ENCODE peak calls at places on chromosomes 13 and 19, in six cellular contexts. H is A549, Y is K562, B is HepG2, J is SK-N-SH, L is GM12878. O is an unnamed sample.

GRCh38 chr13:22000191-22000590 is 329.3 kb downstream of the FGF9 start:
- DNase-seq in H (no peak), Y (no peak), B (no peak), J (no peak), L (no peak), O (no peak)

GRCh38 chr13:100124265-100124664 is 35.4 kb downstream of the PCCA start:
- DNase-seq in H (no peak), Y (no peak), B (no peak), J (no peak), L (no peak), O (peak; percentile 64)

GRCh38 chr19:36140289-36141038 is 598 bp downstream of the CAPNS1 start:
- DNase-seq in H (peak; percentile 96), Y (no peak), B (peak; percentile 53), J (peak; percentile 88), L (no peak), O (peak; percentile 52)

GRCh38 chr13:31725841-31726240 is 13.5 kb upstream of the RXFP2 start:
- DNase-seq in H (no peak), Y (no peak), B (no peak), J (no peak), L (no peak), O (no peak)

GRCh38 chr19:39415111-39416046 is 2.9 kb downstream of the PLEKHG2 start:
- DNase-seq in H (no peak), Y (no peak), B (no peak), J (no peak), L (no peak), O (no peak)

GRCh38 chr13:112744306-112745021 is 54.6 kb downstream of the ATP11A start:
- DNase-seq in H (no peak), Y (no peak), B (no peak), J (no peak), L (no peak), O (peak; percentile 63)

GRCh38 chr19:15455996-15456395 is 6.2 kb upstream of the WIZ start:
- DNase-seq in H (no peak), Y (no peak), B (no peak), J (no peak), L (no peak), O (no peak)

GRCh38 chr13:76812971-76813691 is 73.1 kb downstream of the KCTD12 start:
- DNase-seq in H (no peak), Y (no peak), B (no peak), J (no peak), L (no peak), O (no peak)

GRCh38 chr19:11483176-11484111 is 2.6 kb upstream of the ELAVL3 start:
- DNase-seq in H (no peak), Y (peak; percentile 11), B (no peak), J (peak; percentile 29), L (no peak), O (no peak)

GRCh38 chr13:99827011-99827410 is 144.6 kb downstream of the ZIC5 start:
- DNase-seq in H (no peak), Y (no peak), B (no peak), J (no peak), L (no peak), O (no peak)

DNA sequence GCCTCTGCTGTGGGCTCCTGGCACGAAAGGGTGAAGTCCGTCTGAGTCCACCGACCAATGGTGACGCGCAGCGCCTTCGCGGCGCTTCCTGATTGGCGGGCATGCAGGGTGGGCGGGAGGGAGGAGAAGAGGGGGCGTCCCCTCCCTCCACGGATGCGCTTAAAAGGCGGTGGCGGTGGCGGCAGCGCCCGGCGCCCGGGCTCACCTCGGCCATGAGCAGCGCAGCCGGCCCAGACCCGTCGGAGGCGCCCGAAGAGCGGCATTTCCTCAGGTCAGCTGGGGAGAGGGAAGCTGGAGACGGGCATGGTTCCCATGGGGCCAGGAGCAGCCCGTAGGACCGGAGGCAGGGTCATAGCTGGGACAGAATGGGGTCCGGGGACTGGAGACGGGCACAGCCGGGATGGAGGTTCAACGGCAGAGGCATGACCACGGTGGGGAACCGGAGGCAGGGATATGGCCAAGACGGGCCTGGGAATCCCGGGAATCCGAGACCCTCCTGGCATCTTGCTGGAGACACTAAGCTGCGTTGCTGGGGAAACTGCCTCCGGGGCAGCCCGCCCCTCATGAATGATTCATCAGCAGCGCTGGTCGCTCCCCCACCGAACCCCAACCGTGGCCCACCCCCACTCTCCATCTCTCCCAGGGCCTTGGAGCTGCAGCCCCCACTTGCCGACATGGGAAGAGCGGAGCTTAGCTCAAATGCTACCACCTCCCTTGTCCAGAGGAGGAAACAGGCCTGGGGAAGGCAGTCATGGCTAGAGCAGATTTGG is at the start of gene YJEFN3:
- DNase-seq in H (no peak), Y (no peak), B (no peak), J (peak; percentile 98), L (no peak), O (peak; percentile 19)
- TF ChIP-seq SMC3 in H (no peak), Y (no peak), B (no peak), J (no peak), L (no peak), O (no peak)

DNA sequence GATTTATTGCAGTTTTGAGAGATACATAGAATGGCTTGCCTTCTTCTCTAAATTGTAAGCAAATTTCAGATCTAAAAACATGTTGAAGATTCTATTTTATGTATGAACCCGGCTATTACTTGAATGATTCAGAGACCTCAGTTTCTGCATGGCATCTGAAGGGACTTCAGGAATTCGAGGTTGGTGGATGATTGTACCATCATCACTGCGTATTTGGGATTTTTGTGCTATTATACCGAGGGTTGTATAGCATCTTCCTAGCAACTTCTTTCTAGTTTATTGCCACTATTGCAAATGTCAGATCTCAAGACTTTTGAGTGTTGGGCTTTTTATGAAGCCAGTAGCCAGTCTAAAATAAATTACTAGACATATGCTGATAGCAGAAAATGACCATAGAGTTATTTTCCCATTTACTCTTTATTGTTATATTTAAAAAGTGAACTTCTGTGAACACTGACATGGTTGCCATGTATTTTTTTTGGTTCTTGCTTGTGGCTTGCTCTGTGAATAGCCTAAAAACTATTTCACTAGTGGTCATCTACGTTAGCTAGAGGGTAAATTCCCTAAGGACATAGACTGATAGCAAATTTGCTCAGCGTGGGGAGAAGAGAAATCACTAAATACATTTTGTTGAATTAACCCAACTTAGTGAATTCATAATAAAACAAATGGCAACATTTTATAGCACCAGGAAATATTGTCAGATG is 70.6 kb upstream of the KLF12 start:
- DNase-seq in H (no peak), Y (no peak), B (no peak), J (no peak), L (no peak), O (peak; percentile 40)
- TF ChIP-seq SMC3 in H (no peak), Y (no peak), B (no peak), J (no peak), L (no peak), O (no peak)

DNA sequence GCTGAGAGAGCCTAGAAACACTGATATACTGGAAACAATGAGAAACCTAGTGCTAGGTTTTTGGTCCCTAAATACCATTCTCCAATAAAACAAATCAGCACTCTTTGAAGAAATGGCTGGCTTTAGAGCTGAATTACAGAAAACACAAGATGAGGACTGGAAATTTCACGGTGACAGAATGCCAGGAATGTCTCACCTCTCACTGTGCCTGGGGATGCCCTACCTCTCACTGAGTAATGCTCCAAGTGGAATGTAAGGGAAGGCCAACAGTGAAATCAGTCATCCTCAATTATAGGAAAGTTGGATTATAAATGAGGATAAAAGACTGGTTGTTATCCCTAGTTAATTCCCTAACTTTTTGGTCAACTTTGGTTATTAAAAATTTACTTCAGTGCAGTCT is 259.0 kb downstream of the NALCN start:
- DNase-seq in H (no peak), Y (no peak), B (no peak), J (no peak), L (no peak), O (no peak)
- TF ChIP-seq SMC3 in H (no peak), Y (no peak), B (no peak), J (no peak), L (no peak), O (no peak)

DNA sequence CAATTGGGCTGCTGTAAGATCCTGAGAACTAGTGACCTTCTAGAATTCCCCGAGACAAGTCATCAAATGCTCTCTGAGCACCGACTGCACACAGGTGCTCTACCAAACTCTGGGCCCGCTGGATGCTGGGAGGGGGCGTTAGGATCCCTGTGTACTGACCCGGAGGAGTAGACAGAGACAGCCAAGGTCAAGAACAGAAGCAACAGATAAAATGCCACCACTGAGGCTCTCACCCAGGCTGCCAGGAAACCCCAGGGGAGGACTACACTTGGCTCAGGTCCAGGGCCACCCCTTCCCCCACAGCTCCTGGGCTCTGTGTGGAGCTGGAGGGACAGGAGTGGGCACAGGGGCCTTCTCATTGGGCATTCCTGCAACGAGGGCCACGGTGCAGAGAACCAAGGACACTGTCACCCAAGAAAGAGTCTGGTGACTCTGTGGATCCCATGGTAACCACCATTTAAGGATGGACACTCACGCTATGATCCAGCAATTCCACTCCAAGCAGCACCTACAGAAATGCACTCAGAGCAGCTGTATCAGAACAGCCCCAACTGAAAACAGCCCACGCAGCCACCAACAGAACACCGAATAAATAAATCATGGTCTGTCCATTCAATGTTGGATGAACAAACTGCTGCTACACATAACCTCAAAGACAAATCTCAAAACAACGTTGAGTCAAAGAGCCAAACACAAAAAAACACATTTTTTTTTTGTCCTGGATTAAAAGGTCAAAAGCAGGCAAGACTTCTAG is 16.8 kb upstream of the SLC35E1 start:
- DNase-seq in H (no peak), Y (no peak), B (no peak), J (no peak), L (no peak), O (no peak)
- TF ChIP-seq SMC3 in H (no peak), Y (no peak), B (no peak), J (no peak), L (no peak), O (no peak)

DNA sequence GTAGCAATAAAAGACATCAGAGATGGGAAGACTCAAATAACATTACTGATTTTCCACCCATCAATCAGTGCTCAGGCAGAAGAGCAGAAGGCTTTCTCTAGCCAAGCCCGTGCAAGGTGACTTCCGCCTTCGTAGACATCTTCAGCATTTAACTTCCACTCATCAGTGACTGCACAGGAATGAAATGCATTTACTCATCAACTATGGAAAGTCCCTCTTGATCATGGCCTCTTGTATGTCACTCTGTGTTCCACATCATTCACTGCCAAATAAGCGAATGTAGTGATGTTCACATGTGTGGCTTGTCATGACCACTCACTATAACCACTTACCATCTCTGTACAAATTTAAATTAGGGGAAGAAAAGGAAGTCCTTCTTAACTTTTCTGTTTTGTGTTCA is 49.4 kb downstream of the SACS start:
- DNase-seq in H (no peak), Y (no peak), B (no peak), J (no peak), L (peak; percentile 82), O (peak; percentile 90)
- TF ChIP-seq SMC3 in H (no peak), Y (no peak), B (no peak), J (no peak), L (no peak), O (no peak)

GRCh38 chr19:13909430-13909829 is 3.4 kb downstream of the CC2D1A start:
- DNase-seq in H (no peak), Y (no peak), B (no peak), J (no peak), L (no peak), O (no peak)
- TF ChIP-seq SMC3 in H (no peak), Y (no peak), B (no peak), J (no peak), L (no peak), O (no peak)

GRCh38 chr13:98216135-98216565 is 39.1 kb upstream of the RNF113B start:
- DNase-seq in H (peak; percentile 13), Y (no peak), B (no peak), J (peak; percentile 44), L (no peak), O (peak; percentile 93)
- TF ChIP-seq SMC3 in H (no peak), Y (no peak), B (no peak), J (no peak), L (no peak), O (peak; percentile 18)

O was measured in IMR-90.